ENCODE peak calls at places on chromosomes 6 and 20, in seven cellular contexts. O is GDM1; S is NCI-H1105; W is activated CD4-positive, alpha-beta T cell treated with anti-CD3 and anti-CD28 coated beads for 4 hours; U is HFFc6; D is cardiac fibroblast; C is pancreas. G is an unnamed sample.

GRCh38 chr6:158938811-158939254 is 61.2 kb downstream of the RSPH3 start:
- DNase-seq in W (no peak), U (peak), O (no peak), S (no peak), D (no peak), C (no peak), G (no peak)

GRCh38 chr6:166361080-166361429 is 18.7 kb upstream of the SFT2D1 start:
- DNase-seq in D (peak), U (no peak), C (no peak), O (no peak), S (no peak), W (no peak), G (peak)

GRCh38 chr6:2651536-2651935 is 99.2 kb downstream of the MYLK4 start:
- DNase-seq in W (no peak), U (no peak), D (no peak), S (no peak), O (no peak), C (no peak), G (no peak)

GRCh38 chr20:39825950-39826349 is 863.1 kb downstream of the MAFB start:
- DNase-seq in U (no peak), W (no peak), D (no peak), O (no peak), S (no peak), C (no peak), G (no peak)

GRCh38 chr6:28080631-28081485 is 490 bp downstream of the ZNF165 start:
- DNase-seq in O (peak), C (peak), D (peak), S (peak), U (peak), W (peak), G (peak)

GRCh38 chr20:17896247-17896723 is 72.3 kb downstream of the SNX5 start:
- DNase-seq in O (no peak), W (no peak), S (no peak), U (no peak), D (no peak), C (no peak), G (no peak)

GRCh38 chr6:1348675-1349074 is 36.8 kb downstream of the FOXQ1 start:
- DNase-seq in S (no peak), U (no peak), W (no peak), C (no peak), O (no peak), D (peak), G (peak)

GRCh38 chr20:16243470-16243869 is 329.8 kb downstream of the KIF16B start:
- DNase-seq in W (no peak), C (no peak), S (no peak), U (no peak), O (no peak), D (no peak), G (no peak)

GRCh38 chr6:122491915-122492537 is 20.4 kb upstream of the SERINC1 start:
- DNase-seq in O (peak), D (peak), U (peak), C (peak), W (peak), S (peak), G (peak)

GRCh38 chr20:35735828-35736470 is 6.1 kb downstream of the RBM39 start:
- DNase-seq in D (no peak), W (no peak), S (no peak), C (no peak), O (no peak), U (no peak), G (no peak)

GRCh38 chr6:104640761-104641160 is 219.0 kb downstream of the HACE1 start:
- DNase-seq in D (no peak), O (no peak), S (no peak), U (no peak), C (no peak), W (no peak), G (no peak)

GRCh38 chr6:158634695-158635426 is 9.7 kb downstream of the DYNLT1 start:
- DNase-seq in C (no peak), U (no peak), S (no peak), O (no peak), W (no peak), D (no peak), G (no peak)

GRCh38 chr6:105609375-105609991 is 206.6 kb upstream of the PREP start:
- DNase-seq in S (no peak), D (peak), U (peak), C (no peak), W (no peak), O (no peak), G (no peak)

GRCh38 chr6:137896647-137897046 is 29.6 kb downstream of the TNFAIP3 start:
- DNase-seq in U (no peak), O (no peak), C (no peak), S (no peak), W (no peak), D (no peak), G (no peak)

GRCh38 chr6:130796313-130796905 is 30.8 kb upstream of the SMLR1 start:
- DNase-seq in O (no peak), S (peak), D (peak), C (no peak), U (peak), W (no peak), G (no peak)

GRCh38 chr6:10316327-10316726 is 98.5 kb downstream of the TFAP2A start:
- DNase-seq in S (no peak), W (no peak), C (no peak), D (peak), U (peak), O (no peak), G (no peak)

GRCh38 chr20:50264534-50265145 is 74.0 kb downstream of the CEBPB start:
- DNase-seq in D (no peak), C (no peak), U (no peak), O (no peak), S (no peak), W (no peak), G (no peak)

GRCh38 chr6:106199998-106200397 is 113.9 kb downstream of the PRDM1 start:
- DNase-seq in O (peak), D (peak), W (no peak), C (no peak), U (peak), S (no peak), G (no peak)

GRCh38 chr6:30955367-30956042 is 14.7 kb downstream of the MUCL3 start:
- DNase-seq in D (peak), S (peak), W (peak), U (no peak), O (no peak), C (no peak), G (peak)

GRCh38 chr20:59403261-59403961 is 103.0 kb downstream of the EDN3 start:
- DNase-seq in O (no peak), C (peak), W (peak), S (peak), U (no peak), D (peak), G (no peak)

GRCh38 chr20:41512624-41513023 is 105.6 kb downstream of the CHD6 start:
- DNase-seq in U (no peak), C (no peak), W (no peak), O (no peak), S (no peak), D (no peak), G (no peak)

GRCh38 chr6:35181933-35182612 is 31.7 kb upstream of the SCUBE3 start:
- DNase-seq in S (no peak), C (no peak), O (no peak), D (peak), U (peak), W (no peak), G (peak)

GRCh38 chr6:34358389-34358906 is 34.0 kb downstream of the NUDT3 start:
- DNase-seq in O (no peak), W (no peak), S (peak), C (no peak), D (peak), U (peak), G (no peak)

GRCh38 chr6:69331886-69332285 is 464.9 kb downstream of the LMBRD1 start:
- DNase-seq in O (no peak), S (no peak), C (no peak), D (no peak), W (no peak), U (no peak), G (no peak)

GRCh38 chr6:11194399-11195274 is 37.8 kb downstream of the NEDD9 start:
- DNase-seq in W (no peak), S (no peak), D (peak), C (no peak), U (peak), O (no peak), G (no peak)

GRCh38 chr20:11556410-11556809 is 361.3 kb upstream of the BTBD3 start:
- DNase-seq in S (no peak), D (no peak), U (no peak), W (no peak), O (no peak), C (no peak), G (no peak)

GRCh38 chr20:40741507-40742106 is 52.6 kb upstream of the MAFB start:
- DNase-seq in D (peak), W (peak), O (no peak), S (peak), U (peak), C (peak), G (peak)

GRCh38 chr6:98946266-98946817 is 1.4 kb downstream of the FBXL4 start:
- DNase-seq in O (no peak), S (no peak), U (no peak), D (no peak), W (no peak), C (no peak), G (no peak)

GRCh38 chr6:135280375-135281136 is 99.4 kb downstream of the MYB start:
- DNase-seq in D (peak), W (no peak), C (no peak), S (no peak), O (peak), U (no peak), G (no peak)

GRCh38 chr20:41643504-41643938 is 25.3 kb upstream of the CHD6 start:
- DNase-seq in C (peak), S (peak), U (peak), D (peak), O (peak), W (no peak), G (peak)

GRCh38 chr20:5531318-5532081 is 214.7 kb upstream of the PROKR2 start:
- DNase-seq in W (no peak), D (peak), O (no peak), C (no peak), S (no peak), U (peak), G (no peak)

GRCh38 chr6:100893743-100894142 is 12.6 kb upstream of the ASCC3 start:
- DNase-seq in S (no peak), C (no peak), D (no peak), W (no peak), U (no peak), O (no peak), G (no peak)

GRCh38 chr20:37522258-37523011 is 1.4 kb downstream of the NNAT start:
- DNase-seq in S (no peak), W (no peak), D (peak), O (no peak), U (no peak), C (no peak), G (peak)

GRCh38 chr6:41427642-41428401 is 92.4 kb downstream of the NCR2 start:
- DNase-seq in W (no peak), U (no peak), S (peak), D (no peak), C (peak), O (no peak), G (peak)

GRCh38 chr20:3323398-3323797 is 84.1 kb downstream of the DNAAF9 start:
- DNase-seq in S (no peak), U (no peak), C (no peak), W (no peak), D (no peak), O (no peak), G (no peak)

GRCh38 chr6:138817799-138818198 is 21.9 kb downstream of the ECT2L start:
- DNase-seq in S (peak), U (peak), O (no peak), D (peak), W (no peak), C (peak), G (peak)

GRCh38 chr6:151205971-151206600 is 33.7 kb upstream of the AKAP12 start:
- DNase-seq in O (no peak), W (no peak), U (no peak), S (no peak), C (no peak), D (peak), G (no peak)

GRCh38 chr6:75438186-75438880 is 55.3 kb downstream of the FILIP1 start:
- DNase-seq in O (no peak), D (peak), U (no peak), W (no peak), S (no peak), C (no peak), G (no peak)

GRCh38 chr6:40779399-40779798 is 192.2 kb upstream of the LRFN2 start:
- DNase-seq in C (no peak), O (no peak), D (peak), S (no peak), U (peak), W (no peak), G (no peak)

GRCh38 chr6:135522975-135523692 is 25.6 kb upstream of the AHI1 start:
- DNase-seq in W (no peak), U (no peak), C (no peak), S (no peak), O (no peak), D (peak), G (no peak)

G was measured in lung.